ENCODE peak calls at places on chromosomes 11 and 22, in eight cellular contexts. One of them, this sample, is unnamed.

GRCh38 chr11:64865286-64866172 is 12.9 kb downstream of the EHD1 start:
- DNase-seq in kidney epithelial cell: no peak
- DNase-seq in BJ: peak
- DNase-seq in heart left ventricle: no peak
- DNase-seq in pancreas: no peak
- DNase-seq in astrocyte of the spinal cord: peak
- DNase-seq in IMR-90: peak
- DNase-seq in foreskin fibroblast: peak
- DNase-seq in this sample: peak

GRCh38 chr11:46499821-46500220 is 94.0 kb downstream of the AMBRA1 start:
- DNase-seq in astrocyte of the spinal cord: no peak
- DNase-seq in pancreas: no peak
- DNase-seq in heart left ventricle: no peak
- DNase-seq in IMR-90: no peak
- DNase-seq in foreskin fibroblast: no peak
- DNase-seq in kidney epithelial cell: no peak
- DNase-seq in BJ: no peak
- DNase-seq in this sample: no peak

GRCh38 chr11:15673408-15673811 is 558.7 kb downstream of the INSC start:
- DNase-seq in foreskin fibroblast: no peak
- DNase-seq in BJ: no peak
- DNase-seq in pancreas: no peak
- DNase-seq in astrocyte of the spinal cord: no peak
- DNase-seq in IMR-90: no peak
- DNase-seq in kidney epithelial cell: no peak
- DNase-seq in heart left ventricle: no peak
- DNase-seq in this sample: no peak

GRCh38 chr11:61880454-61880853 is 10.9 kb downstream of the FADS3 start:
- DNase-seq in astrocyte of the spinal cord: no peak
- DNase-seq in pancreas: no peak
- DNase-seq in foreskin fibroblast: no peak
- DNase-seq in kidney epithelial cell: no peak
- DNase-seq in BJ: no peak
- DNase-seq in heart left ventricle: no peak
- DNase-seq in IMR-90: no peak
- DNase-seq in this sample: no peak

GRCh38 chr22:49380095-49380827 is 447.4 kb downstream of the BRD1 start:
- DNase-seq in pancreas: no peak
- DNase-seq in astrocyte of the spinal cord: no peak
- DNase-seq in IMR-90: no peak
- DNase-seq in heart left ventricle: no peak
- DNase-seq in kidney epithelial cell: no peak
- DNase-seq in foreskin fibroblast: no peak
- DNase-seq in BJ: no peak
- DNase-seq in this sample: no peak

GRCh38 chr11:62269654-62270278 is at the start of gene SCGB2A2:
- DNase-seq in kidney epithelial cell: no peak
- DNase-seq in heart left ventricle: no peak
- DNase-seq in foreskin fibroblast: no peak
- DNase-seq in astrocyte of the spinal cord: no peak
- DNase-seq in BJ: no peak
- DNase-seq in pancreas: peak
- DNase-seq in IMR-90: no peak
- DNase-seq in this sample: no peak

GRCh38 chr11:65565624-65566453 is 4.4 kb upstream of the ZNRD2 start:
- DNase-seq in pancreas: no peak
- DNase-seq in heart left ventricle: no peak
- DNase-seq in BJ: no peak
- DNase-seq in foreskin fibroblast: no peak
- DNase-seq in kidney epithelial cell: no peak
- DNase-seq in astrocyte of the spinal cord: no peak
- DNase-seq in IMR-90: peak
- DNase-seq in this sample: no peak

GRCh38 chr11:73294604-73295003 is 13.5 kb upstream of the ARHGEF17 start:
- DNase-seq in kidney epithelial cell: no peak
- DNase-seq in IMR-90: no peak
- DNase-seq in astrocyte of the spinal cord: no peak
- DNase-seq in pancreas: no peak
- DNase-seq in heart left ventricle: no peak
- DNase-seq in BJ: no peak
- DNase-seq in foreskin fibroblast: no peak
- DNase-seq in this sample: no peak

GRCh38 chr11:125903753-125904659 is at the start of gene DDX25:
- DNase-seq in pancreas: no peak
- DNase-seq in kidney epithelial cell: no peak
- DNase-seq in heart left ventricle: no peak
- DNase-seq in BJ: no peak
- DNase-seq in IMR-90: no peak
- DNase-seq in astrocyte of the spinal cord: no peak
- DNase-seq in foreskin fibroblast: peak
- DNase-seq in this sample: no peak

GRCh38 chr22:38721551-38721950 is 15.8 kb downstream of the GTPBP1 start:
- DNase-seq in foreskin fibroblast: no peak
- DNase-seq in IMR-90: no peak
- DNase-seq in heart left ventricle: no peak
- DNase-seq in kidney epithelial cell: no peak
- DNase-seq in BJ: no peak
- DNase-seq in astrocyte of the spinal cord: no peak
- DNase-seq in pancreas: no peak
- DNase-seq in this sample: no peak

GRCh38 chr11:8017894-8018741 is 31.0 kb downstream of the EIF3F start:
- DNase-seq in foreskin fibroblast: peak
- DNase-seq in BJ: no peak
- DNase-seq in pancreas: no peak
- DNase-seq in heart left ventricle: no peak
- DNase-seq in astrocyte of the spinal cord: peak
- DNase-seq in IMR-90: no peak
- DNase-seq in kidney epithelial cell: no peak
- DNase-seq in this sample: no peak

GRCh38 chr22:50702261-50702671 is 29.6 kb downstream of the SHANK3 start:
- DNase-seq in kidney epithelial cell: no peak
- DNase-seq in BJ: no peak
- DNase-seq in pancreas: no peak
- DNase-seq in heart left ventricle: no peak
- DNase-seq in astrocyte of the spinal cord: no peak
- DNase-seq in foreskin fibroblast: no peak
- DNase-seq in IMR-90: no peak
- DNase-seq in this sample: no peak

GRCh38 chr11:10374386-10374785 is 69.5 kb downstream of the ADM start:
- DNase-seq in astrocyte of the spinal cord: no peak
- DNase-seq in IMR-90: peak
- DNase-seq in foreskin fibroblast: no peak
- DNase-seq in heart left ventricle: no peak
- DNase-seq in pancreas: no peak
- DNase-seq in kidney epithelial cell: no peak
- DNase-seq in BJ: no peak
- DNase-seq in this sample: no peak

GRCh38 chr22:20483771-20484170 is 11.8 kb downstream of the KLHL22 start:
- DNase-seq in IMR-90: no peak
- DNase-seq in kidney epithelial cell: no peak
- DNase-seq in BJ: no peak
- DNase-seq in astrocyte of the spinal cord: no peak
- DNase-seq in pancreas: no peak
- DNase-seq in foreskin fibroblast: no peak
- DNase-seq in heart left ventricle: no peak
- DNase-seq in this sample: no peak

GRCh38 chr11:74809820-74810219 is 61.2 kb downstream of the RNF169 start:
- DNase-seq in foreskin fibroblast: no peak
- DNase-seq in pancreas: no peak
- DNase-seq in heart left ventricle: no peak
- DNase-seq in BJ: no peak
- DNase-seq in astrocyte of the spinal cord: no peak
- DNase-seq in IMR-90: no peak
- DNase-seq in kidney epithelial cell: no peak
- DNase-seq in this sample: no peak

GRCh38 chr22:24937114-24937513 is 9.4 kb downstream of the LHFPL7 start:
- DNase-seq in pancreas: no peak
- DNase-seq in heart left ventricle: no peak
- DNase-seq in BJ: no peak
- DNase-seq in foreskin fibroblast: peak
- DNase-seq in IMR-90: no peak
- DNase-seq in kidney epithelial cell: no peak
- DNase-seq in astrocyte of the spinal cord: peak
- DNase-seq in this sample: no peak
- TF ChIP-seq CTCF in pancreas: no peak
- TF ChIP-seq CTCF in heart left ventricle: no peak
- TF ChIP-seq CTCF in BJ: no peak
- TF ChIP-seq CTCF in foreskin fibroblast: peak
- TF ChIP-seq CTCF in IMR-90: no peak
- TF ChIP-seq CTCF in kidney epithelial cell: peak
- TF ChIP-seq CTCF in astrocyte of the spinal cord: peak
- TF ChIP-seq CTCF in this sample: no peak

DNA sequence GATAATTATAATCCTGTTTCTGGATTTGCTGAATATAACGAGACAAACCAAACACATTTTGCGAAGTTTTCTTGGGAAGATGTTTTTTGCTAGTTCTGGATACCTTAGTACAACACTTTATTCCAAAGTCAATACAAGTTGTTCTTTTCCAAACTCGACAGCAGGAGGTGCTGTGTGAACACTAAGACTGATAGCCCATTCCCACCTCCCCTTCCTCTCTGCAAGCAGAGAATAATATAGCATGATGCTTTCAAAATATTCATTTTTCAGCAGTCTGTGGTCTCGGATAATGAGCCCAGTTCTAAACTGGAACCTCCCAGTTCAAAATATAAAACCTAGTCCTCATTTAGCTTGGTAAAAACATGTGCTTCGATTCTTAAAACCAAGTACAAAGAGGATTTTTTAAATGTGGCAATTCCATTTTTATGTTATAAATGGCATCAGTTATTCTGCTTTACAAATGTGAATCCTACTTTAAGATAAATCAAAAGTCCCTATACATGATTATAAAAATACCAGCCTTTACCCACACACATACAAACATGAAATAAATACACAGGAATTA is 129.1 kb downstream of the DCDC1 start:
- DNase-seq in astrocyte of the spinal cord: peak
- DNase-seq in BJ: no peak
- DNase-seq in heart left ventricle: no peak
- DNase-seq in IMR-90: peak
- DNase-seq in kidney epithelial cell: peak
- DNase-seq in foreskin fibroblast: peak
- DNase-seq in pancreas: peak
- DNase-seq in this sample: no peak
- TF ChIP-seq CTCF in astrocyte of the spinal cord: peak
- TF ChIP-seq CTCF in BJ: peak
- TF ChIP-seq CTCF in heart left ventricle: peak
- TF ChIP-seq CTCF in IMR-90: peak
- TF ChIP-seq CTCF in kidney epithelial cell: peak
- TF ChIP-seq CTCF in foreskin fibroblast: peak
- TF ChIP-seq CTCF in pancreas: no peak
- TF ChIP-seq CTCF in this sample: peak

GRCh38 chr11:115161876-115162275 is 342.3 kb downstream of the CADM1 start:
- DNase-seq in astrocyte of the spinal cord: no peak
- DNase-seq in foreskin fibroblast: no peak
- DNase-seq in IMR-90: no peak
- DNase-seq in kidney epithelial cell: no peak
- DNase-seq in heart left ventricle: no peak
- DNase-seq in BJ: no peak
- DNase-seq in pancreas: no peak
- DNase-seq in this sample: no peak

GRCh38 chr11:115157247-115157646 is 347.0 kb downstream of the CADM1 start:
- DNase-seq in BJ: no peak
- DNase-seq in kidney epithelial cell: no peak
- DNase-seq in pancreas: no peak
- DNase-seq in heart left ventricle: no peak
- DNase-seq in foreskin fibroblast: no peak
- DNase-seq in astrocyte of the spinal cord: no peak
- DNase-seq in IMR-90: no peak
- DNase-seq in this sample: no peak

GRCh38 chr11:115158053-115158452 is 346.2 kb downstream of the CADM1 start:
- DNase-seq in IMR-90: no peak
- DNase-seq in pancreas: no peak
- DNase-seq in astrocyte of the spinal cord: no peak
- DNase-seq in kidney epithelial cell: no peak
- DNase-seq in heart left ventricle: no peak
- DNase-seq in foreskin fibroblast: no peak
- DNase-seq in BJ: no peak
- DNase-seq in this sample: no peak

GRCh38 chr11:115155978-115156377 is 348.2 kb downstream of the CADM1 start:
- DNase-seq in astrocyte of the spinal cord: no peak
- DNase-seq in BJ: no peak
- DNase-seq in pancreas: no peak
- DNase-seq in foreskin fibroblast: no peak
- DNase-seq in kidney epithelial cell: no peak
- DNase-seq in IMR-90: no peak
- DNase-seq in heart left ventricle: no peak
- DNase-seq in this sample: no peak

GRCh38 chr11:115159122-115159665 is 345.0 kb downstream of the CADM1 start:
- DNase-seq in astrocyte of the spinal cord: no peak
- DNase-seq in IMR-90: no peak
- DNase-seq in heart left ventricle: no peak
- DNase-seq in foreskin fibroblast: no peak
- DNase-seq in kidney epithelial cell: no peak
- DNase-seq in pancreas: no peak
- DNase-seq in BJ: no peak
- DNase-seq in this sample: no peak
- TF ChIP-seq CTCF in astrocyte of the spinal cord: no peak
- TF ChIP-seq CTCF in IMR-90: no peak
- TF ChIP-seq CTCF in heart left ventricle: no peak
- TF ChIP-seq CTCF in foreskin fibroblast: no peak
- TF ChIP-seq CTCF in kidney epithelial cell: no peak
- TF ChIP-seq CTCF in pancreas: no peak
- TF ChIP-seq CTCF in BJ: no peak
- TF ChIP-seq CTCF in this sample: no peak

DNA sequence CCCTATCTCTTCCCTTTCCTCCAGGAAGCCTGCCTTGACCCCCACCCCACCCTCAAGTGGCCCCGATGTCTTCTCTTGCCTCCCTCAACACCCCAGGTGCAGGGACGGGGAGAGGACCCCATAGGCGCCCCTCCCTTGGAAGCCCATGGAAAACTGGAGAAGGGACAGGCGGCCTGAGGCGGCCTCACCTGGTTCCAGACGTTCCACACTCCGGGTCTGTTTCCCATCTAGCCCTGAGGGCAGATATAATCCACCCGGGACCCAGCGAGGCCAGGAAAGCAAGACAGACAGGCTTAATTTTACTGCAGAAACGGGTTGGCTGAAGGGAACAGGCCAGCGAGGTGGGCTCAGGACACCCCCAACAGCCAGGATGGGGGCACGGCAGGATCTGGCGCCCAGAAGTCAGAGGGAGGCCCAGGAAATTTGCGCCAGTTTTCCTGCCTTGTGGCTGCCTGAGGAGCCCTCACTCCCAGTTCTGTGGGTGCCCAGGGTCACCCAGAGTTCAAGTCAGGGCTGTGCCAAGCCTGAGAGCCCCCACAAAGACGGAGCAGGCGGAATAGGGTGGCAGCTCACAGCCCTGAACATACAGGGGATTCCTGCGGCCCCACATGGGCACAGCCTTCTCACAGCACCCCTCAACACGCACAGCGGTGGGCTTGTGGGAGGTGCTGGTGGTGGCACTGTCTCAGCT is 3.0 kb upstream of the SIGIRR start:
- DNase-seq in kidney epithelial cell: no peak
- DNase-seq in IMR-90: no peak
- DNase-seq in pancreas: peak
- DNase-seq in astrocyte of the spinal cord: no peak
- DNase-seq in foreskin fibroblast: no peak
- DNase-seq in BJ: no peak
- DNase-seq in heart left ventricle: no peak
- DNase-seq in this sample: no peak
- TF ChIP-seq CTCF in kidney epithelial cell: no peak
- TF ChIP-seq CTCF in IMR-90: no peak
- TF ChIP-seq CTCF in pancreas: no peak
- TF ChIP-seq CTCF in astrocyte of the spinal cord: no peak
- TF ChIP-seq CTCF in foreskin fibroblast: no peak
- TF ChIP-seq CTCF in BJ: no peak
- TF ChIP-seq CTCF in heart left ventricle: no peak
- TF ChIP-seq CTCF in this sample: no peak

This sample was measured in CD14-positive monocyte.